ENCODE peak calls at places on chromosomes 4 and X, in ten cellular contexts. H is body of pancreas, U is HCT116, E is transverse colon, B is uterus, M is foreskin fibroblast, I is fibroblast of lung, P is endothelial cell, F is adrenal gland, T is astrocyte of the spinal cord. D is an unnamed sample.

GRCh38 chr4:123449362-123449761 is 52.8 kb downstream of the SPRY1 start:
- DNase-seq in H (no peak), U (no peak), E (no peak), B (no peak), M (no peak), I (peak; percentile 25), P (no peak), F (no peak), T (no peak), D (no peak)

GRCh38 chrX:12974217-12974796 is 603 bp upstream of the TMSB4X start:
- DNase-seq in H (peak; percentile 65), U (no peak), E (peak; percentile 74), B (peak; percentile 73), M (peak; percentile 77), I (peak; percentile 69), P (no peak), F (no peak), T (peak; percentile 76), D (no peak)

GRCh38 chr4:73869130-73870055 is at the start of gene CXCL1:
- DNase-seq in H (peak; percentile 46), U (no peak), E (peak; percentile 74), B (no peak), M (peak; percentile 69), I (peak; percentile 33), P (peak; percentile 54), F (peak; percentile 23), T (peak; percentile 50), D (no peak)

GRCh38 chr4:37890501-37891220 is at the start of gene TBC1D1:
- DNase-seq in H (peak; percentile 79), U (no peak), E (peak; percentile 81), B (peak; percentile 63), M (peak; percentile 44), I (no peak), P (peak; percentile 13), F (peak; percentile 66), T (no peak), D (peak; percentile 73)

GRCh38 chrX:23365541-23365940 is 30.9 kb downstream of the PTCHD1 start:
- DNase-seq in H (peak; percentile 54), U (no peak), E (no peak), B (no peak), M (no peak), I (no peak), P (no peak), F (no peak), T (no peak), D (no peak)

GRCh38 chr4:1383728-1384591 is 22.3 kb downstream of the NKX1-1 start:
- DNase-seq in H (no peak), U (no peak), E (no peak), B (no peak), M (no peak), I (no peak), P (no peak), F (no peak), T (no peak), D (peak; percentile 7)

GRCh38 chr4:151294833-151295496 is 18.0 kb downstream of the PRSS48 start:
- DNase-seq in H (no peak), U (no peak), E (peak; percentile 42), B (no peak), M (no peak), I (no peak), P (no peak), F (no peak), T (no peak), D (no peak)

GRCh38 chr4:108473163-108473720 is 147.1 kb upstream of the RPL34 start:
- DNase-seq in H (no peak), U (no peak), E (no peak), B (no peak), M (no peak), I (no peak), P (no peak), F (no peak), T (no peak), D (no peak)

GRCh38 chr4:163331629-163332360 is 601 bp downstream of the NPY1R start:
- DNase-seq in H (peak; percentile 14), U (no peak), E (peak; percentile 13), B (no peak), M (peak; percentile 37), I (peak; percentile 32), P (peak; percentile 35), F (peak; percentile 25), T (peak; percentile 32), D (no peak)

GRCh38 chrX:33087411-33087810 is 123.9 kb downstream of the DMD start:
- DNase-seq in H (no peak), U (no peak), E (no peak), B (no peak), M (no peak), I (no peak), P (no peak), F (no peak), T (no peak), D (no peak)

GRCh38 chr4:92497141-92497540 is 193.4 kb downstream of the GRID2 start:
- DNase-seq in H (no peak), U (no peak), E (no peak), B (no peak), M (no peak), I (no peak), P (no peak), F (no peak), T (no peak), D (no peak)

GRCh38 chr4:13990596-13991589 is 363.4 kb upstream of the BOD1L1 start:
- DNase-seq in H (peak; percentile 72), U (no peak), E (no peak), B (no peak), M (peak; percentile 66), I (no peak), P (no peak), F (peak; percentile 68), T (no peak), D (no peak)

GRCh38 chrX:13778916-13779315 is 38.0 kb downstream of the GPM6B start:
- DNase-seq in H (no peak), U (no peak), E (no peak), B (no peak), M (peak; percentile 81), I (peak; percentile 57), P (peak; percentile 4), F (no peak), T (peak; percentile 40), D (no peak)

GRCh38 chrX:14899607-14900006 is 26.4 kb downstream of the MOSPD2 start:
- DNase-seq in H (no peak), U (peak; percentile 15), E (no peak), B (no peak), M (peak; percentile 59), I (peak; percentile 72), P (no peak), F (no peak), T (peak; percentile 63), D (no peak)

GRCh38 chr4:165563851-165564250 is 185.0 kb downstream of the CPE start:
- DNase-seq in H (no peak), U (peak; percentile 31), E (no peak), B (no peak), M (peak; percentile 55), I (peak; percentile 64), P (no peak), F (no peak), T (peak; percentile 74), D (no peak)

GRCh38 chr4:144355809-144356757 is 215.6 kb upstream of the GYPA start:
- DNase-seq in H (peak; percentile 29), U (peak; percentile 67), E (peak; percentile 11), B (no peak), M (peak; percentile 86), I (peak; percentile 99), P (peak; percentile 31), F (no peak), T (peak; percentile 99), D (no peak)

DNA sequence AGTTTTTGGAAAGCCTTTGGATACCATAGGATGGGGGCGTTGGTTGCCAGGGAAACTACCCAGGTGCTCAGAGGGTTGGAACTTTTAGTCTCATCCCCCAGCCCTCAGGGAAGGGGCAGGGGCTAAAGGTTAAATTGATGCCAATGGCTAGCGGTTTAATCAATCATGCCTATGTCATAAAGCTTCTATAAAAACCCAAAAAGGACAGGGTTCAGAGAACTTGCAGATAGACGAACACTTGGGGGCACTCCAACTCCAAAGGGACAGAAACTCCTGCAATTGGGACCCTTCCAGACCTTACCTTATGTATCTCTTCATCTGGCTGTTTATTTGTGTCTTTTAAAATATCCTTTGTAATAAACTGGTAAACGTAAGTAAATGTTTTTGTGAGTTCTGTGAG is 30.0 kb upstream of the GPR173 start:
- DNase-seq in H (no peak), U (no peak), E (no peak), B (no peak), M (no peak), I (no peak), P (no peak), F (no peak), T (no peak), D (no peak)
- TF ChIP-seq CTCF in H (no peak), U (peak; percentile 15), E (no peak), B (no peak), M (no peak), I (no peak), P (no peak), F (no peak), T (no peak), D (no peak)

GRCh38 chrX:72609313-72609712 is 36.7 kb upstream of the HDAC8 start:
- DNase-seq in H (no peak), U (no peak), E (no peak), B (no peak), M (peak; percentile 11), I (no peak), P (no peak), F (no peak), T (peak; percentile 5), D (no peak)
- TF ChIP-seq CTCF in H (no peak), U (peak; percentile 30), E (peak; percentile 29), B (peak; percentile 19), M (peak; percentile 8), I (no peak), P (no peak), F (peak; percentile 15), T (no peak), D (no peak)

GRCh38 chr4:183658362-183659028 is 490 bp downstream of the RWDD4 start:
- DNase-seq in H (peak; percentile 27), U (no peak), E (peak; percentile 27), B (no peak), M (peak; percentile 46), I (no peak), P (peak; percentile 31), F (peak; percentile 37), T (peak; percentile 17), D (peak; percentile 44)

GRCh38 chr4:183659919-183660318 is 826 bp downstream of the TRAPPC11 start:
- DNase-seq in H (no peak), U (no peak), E (no peak), B (no peak), M (peak; percentile 24), I (peak; percentile 9), P (no peak), F (no peak), T (no peak), D (no peak)

GRCh38 chr4:183657564-183657963 is 1.4 kb downstream of the RWDD4 start:
- DNase-seq in H (no peak), U (no peak), E (no peak), B (no peak), M (peak; percentile 20), I (peak; percentile 36), P (no peak), F (no peak), T (peak; percentile 9), D (no peak)

GRCh38 chr4:183659029-183659870 is at the start of the genes RWDD4 and TRAPPC11:
- DNase-seq in H (peak; percentile 99), U (peak; percentile 88), E (peak; percentile 98), B (peak; percentile 98), M (peak; percentile 100), I (peak; percentile 100), P (peak; percentile 95), F (peak; percentile 98), T (peak; percentile 99), D (peak; percentile 87)
- TF ChIP-seq CTCF in H (no peak), U (no peak), E (peak; percentile 28), B (peak; percentile 72), M (no peak), I (peak; percentile 17), P (peak; percentile 27), F (peak; percentile 26), T (no peak), D (no peak)

GRCh38 chr4:6772223-6772928 is 10.2 kb upstream of the KIAA0232 start:
- DNase-seq in H (peak; percentile 27), U (no peak), E (peak; percentile 72), B (no peak), M (peak; percentile 26), I (peak; percentile 60), P (no peak), F (no peak), T (peak; percentile 18), D (no peak)
- TF ChIP-seq CTCF in H (no peak), U (no peak), E (no peak), B (no peak), M (no peak), I (no peak), P (no peak), F (no peak), T (no peak), D (no peak)

D was measured in activated B cell treated with CpG ODN at 0.5 μM for 24 hours.